ENCODE peak calls at places on chromosome 4, in four cellular contexts. S is CD4-positive, alpha-beta T cell; Y is caudate nucleus; E is thoracic aorta. J is an unnamed sample.

GRCh38 chr4:186348433-186348832 is 82.4 kb downstream of the F11 start:
- DNase-seq in S (no peak), Y (no peak), E (no peak), J (no peak)

GRCh38 chr4:41044165-41044564 is 170.2 kb downstream of the APBB2 start:
- DNase-seq in S (no peak), Y (no peak), E (no peak), J (no peak)

GRCh38 chr4:2341261-2341841 is 77.1 kb downstream of the ZFYVE28 start:
- DNase-seq in S (no peak), Y (no peak), E (no peak), J (peak; percentile 24)

GRCh38 chr4:2812985-2813384 is 20.1 kb downstream of the SH3BP2 start:
- DNase-seq in S (no peak), Y (no peak), E (no peak), J (no peak)

GRCh38 chr4:163332526-163333405 is at the start of gene NPY1R:
- DNase-seq in S (no peak), Y (peak; percentile 86), E (peak; percentile 33), J (peak; percentile 65)

GRCh38 chr4:103429283-103429682 is 231.1 kb upstream of the CENPE start:
- DNase-seq in S (no peak), Y (no peak), E (no peak), J (no peak)

GRCh38 chr4:159417006-159417405 is 314.1 kb downstream of the RAPGEF2 start:
- DNase-seq in S (no peak), Y (no peak), E (no peak), J (no peak)

GRCh38 chr4:176090115-176090514 is 24.5 kb downstream of the WDR17 start:
- DNase-seq in S (no peak), Y (no peak), E (no peak), J (no peak)

GRCh38 chr4:53813991-53814390 is 222.7 kb upstream of the LNX1 start:
- DNase-seq in S (no peak), Y (no peak), E (no peak), J (no peak)

GRCh38 chr4:182307746-182308145 is 64.5 kb downstream of the TENM3 start:
- DNase-seq in S (no peak), Y (no peak), E (no peak), J (no peak)

GRCh38 chr4:109177411-109177810 is 125.0 kb downstream of the COL25A1 start:
- DNase-seq in S (no peak), Y (no peak), E (no peak), J (no peak)

GRCh38 chr4:21507439-21507838 is 441.1 kb downstream of the KCNIP4 start:
- DNase-seq in S (no peak), Y (no peak), E (no peak), J (no peak)

GRCh38 chr4:138035781-138036258 is 206.3 kb downstream of the SLC7A11 start:
- DNase-seq in S (no peak), Y (no peak), E (no peak), J (no peak)

GRCh38 chr4:100986360-100986868 is 360.9 kb downstream of the PPP3CA start:
- DNase-seq in S (no peak), Y (no peak), E (no peak), J (no peak)

GRCh38 chr4:39484582-39485272 is 25.9 kb downstream of the LIAS start:
- DNase-seq in S (no peak), Y (no peak), E (no peak), J (no peak)

GRCh38 chr4:100022792-100023222 is 72.7 kb upstream of the H2AZ1 start:
- DNase-seq in S (no peak), Y (no peak), E (no peak), J (no peak)

GRCh38 chr4:186946682-186947294 is 223.1 kb upstream of the FAT1 start:
- DNase-seq in S (no peak), Y (no peak), E (no peak), J (peak; percentile 42)

GRCh38 chr4:38138363-38138762 is 178.2 kb downstream of the PTTG2 start:
- DNase-seq in S (no peak), Y (no peak), E (no peak), J (no peak)

GRCh38 chr4:31083451-31083850 is 363.3 kb downstream of the PCDH7 start:
- DNase-seq in S (no peak), Y (no peak), E (no peak), J (no peak)

GRCh38 chr4:48340276-48340904 is 939 bp upstream of the SLAIN2 start:
- DNase-seq in S (peak; percentile 5), Y (no peak), E (no peak), J (no peak)

GRCh38 chr4:66572949-66573348 is 902.7 kb upstream of the EPHA5 start:
- DNase-seq in S (no peak), Y (no peak), E (no peak), J (no peak)

GRCh38 chr4:85209161-85209560 is 242.7 kb upstream of the WDFY3 start:
- DNase-seq in S (no peak), Y (no peak), E (no peak), J (no peak)

GRCh38 chr4:176376032-176376614 is 56.4 kb downstream of the SPCS3 start:
- DNase-seq in S (no peak), Y (no peak), E (no peak), J (no peak)

GRCh38 chr4:108315699-108316098 is 147.0 kb upstream of the LEF1 start:
- DNase-seq in S (no peak), Y (no peak), E (no peak), J (no peak)

GRCh38 chr4:86706923-86707597 is 112.9 kb downstream of the PTPN13 start:
- DNase-seq in S (no peak), Y (peak; percentile 60), E (no peak), J (no peak)

GRCh38 chr4:163263601-163264000 is 68.8 kb downstream of the NPY1R start:
- DNase-seq in S (no peak), Y (no peak), E (no peak), J (no peak)

GRCh38 chr4:107349266-107349665 is 313.2 kb upstream of the DKK2 start:
- DNase-seq in S (no peak), Y (no peak), E (no peak), J (no peak)

GRCh38 chr4:117417856-117418255 is 332.5 kb upstream of the TRAM1L1 start:
- DNase-seq in S (no peak), Y (no peak), E (no peak), J (no peak)

GRCh38 chr4:184748251-184748652 is 14.4 kb upstream of the CENPU start:
- DNase-seq in S (no peak), Y (no peak), E (no peak), J (peak; percentile 73)

GRCh38 chr4:42806436-42806835 is 86.1 kb upstream of the GRXCR1 start:
- DNase-seq in S (no peak), Y (no peak), E (no peak), J (no peak)

GRCh38 chr4:176845636-176846035 is 52.9 kb upstream of the VEGFC start:
- DNase-seq in S (no peak), Y (no peak), E (no peak), J (no peak)

GRCh38 chr4:84058201-84058600 is 440.9 kb downstream of the NKX6-1 start:
- DNase-seq in S (no peak), Y (no peak), E (no peak), J (no peak)

GRCh38 chr4:139606600-139607301 is 50.7 kb upstream of the SETD7 start:
- DNase-seq in S (no peak), Y (no peak), E (no peak), J (no peak)

GRCh38 chr4:183383606-183384005 is 60.8 kb upstream of the CDKN2AIP start:
- DNase-seq in S (no peak), Y (no peak), E (no peak), J (no peak)

GRCh38 chr4:70183168-70183939 is 12.2 kb upstream of the ODAM start:
- DNase-seq in S (no peak), Y (no peak), E (no peak), J (peak; percentile 28)

GRCh38 chr4:7844247-7844991 is 95.2 kb downstream of the AFAP1 start:
- DNase-seq in S (peak; percentile 58), Y (no peak), E (peak; percentile 33), J (peak; percentile 83)
- H3K27ac ChIP-seq in S (no peak overlapping the region), Y (no peak overlapping the region), E (no peak overlapping the region), J (peak overlapping the region; percentile 87)

GRCh38 chr4:146330392-146330791 is 116.1 kb downstream of the REELD1 start:
- DNase-seq in S (no peak), Y (no peak), E (no peak), J (no peak)

GRCh38 chr4:146333187-146333894 is 119.0 kb downstream of the REELD1 start:
- DNase-seq in S (no peak), Y (no peak), E (no peak), J (no peak)

GRCh38 chr4:146327859-146328258 is 113.5 kb downstream of the REELD1 start:
- DNase-seq in S (no peak), Y (no peak), E (no peak), J (no peak)

GRCh38 chr4:146333895-146334262 is 119.5 kb downstream of the REELD1 start:
- DNase-seq in S (no peak), Y (no peak), E (no peak), J (no peak)

DNA sequence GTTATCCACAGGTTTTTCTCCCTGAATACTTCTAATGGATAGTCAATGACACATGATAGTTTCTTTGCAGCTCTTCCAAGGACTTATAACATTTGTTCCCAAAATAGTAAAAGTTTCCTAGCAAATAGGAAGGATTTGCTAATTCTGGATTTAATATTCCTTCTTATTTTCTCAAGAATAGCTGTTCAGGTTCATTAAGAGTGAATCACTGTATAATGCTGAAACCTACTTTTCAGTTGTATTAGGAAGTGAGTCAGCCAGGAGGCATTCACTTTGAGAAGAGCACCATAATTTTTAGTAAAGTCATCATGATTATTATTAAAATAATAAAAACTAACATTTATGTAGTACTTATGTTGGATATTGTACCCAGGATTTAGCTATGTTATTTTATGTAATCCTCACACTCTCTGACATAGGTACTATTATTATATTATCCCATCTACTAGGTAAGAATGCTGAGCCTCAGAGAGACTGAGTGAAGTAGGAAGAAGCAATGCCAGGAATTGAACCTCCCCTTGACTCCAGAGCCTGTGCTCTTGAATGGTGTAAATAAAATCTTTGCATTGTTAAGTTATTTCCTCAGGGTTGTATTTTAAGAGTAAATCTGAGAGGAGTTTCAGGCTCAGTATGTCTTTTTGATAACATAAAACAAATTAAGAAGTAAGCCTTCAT is 114.8 kb downstream of the REELD1 start:
- DNase-seq in S (no peak), Y (no peak), E (no peak), J (no peak)
- H3K27ac ChIP-seq in S (no peak overlapping the region), Y (no peak overlapping the region), E (no peak overlapping the region), J (no peak overlapping the region)

DNA sequence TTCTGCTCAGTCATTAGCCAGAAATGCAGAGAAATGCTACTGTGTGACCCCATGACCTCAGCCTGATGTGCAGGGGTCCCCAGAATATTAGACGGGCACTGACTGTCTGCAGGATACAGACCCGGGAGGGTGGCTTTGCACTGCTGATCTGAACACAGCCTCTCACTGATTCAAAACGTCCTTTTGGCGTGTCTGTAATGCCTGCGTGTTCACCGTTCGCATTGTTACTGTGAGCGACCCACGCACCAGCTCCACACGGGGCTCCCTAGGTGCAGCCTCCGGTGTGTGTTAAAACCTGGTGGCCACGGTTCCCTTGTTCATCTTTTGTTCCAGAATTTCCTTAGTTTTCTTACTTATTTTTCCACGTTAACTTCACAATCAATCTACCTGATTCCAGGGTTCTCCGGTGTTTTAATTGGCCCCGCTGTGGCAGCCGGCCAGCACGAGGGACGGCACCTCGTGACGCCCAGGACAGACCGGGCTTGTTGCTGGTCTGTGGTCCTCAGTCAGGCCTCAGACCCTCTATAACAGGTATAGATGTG is 32.0 kb upstream of the SPON2 start:
- DNase-seq in S (no peak), Y (no peak), E (no peak), J (peak; percentile 20)
- H3K27ac ChIP-seq in S (no peak overlapping the region), Y (no peak overlapping the region), E (no peak overlapping the region), J (peak overlapping the region; percentile 85)

DNA sequence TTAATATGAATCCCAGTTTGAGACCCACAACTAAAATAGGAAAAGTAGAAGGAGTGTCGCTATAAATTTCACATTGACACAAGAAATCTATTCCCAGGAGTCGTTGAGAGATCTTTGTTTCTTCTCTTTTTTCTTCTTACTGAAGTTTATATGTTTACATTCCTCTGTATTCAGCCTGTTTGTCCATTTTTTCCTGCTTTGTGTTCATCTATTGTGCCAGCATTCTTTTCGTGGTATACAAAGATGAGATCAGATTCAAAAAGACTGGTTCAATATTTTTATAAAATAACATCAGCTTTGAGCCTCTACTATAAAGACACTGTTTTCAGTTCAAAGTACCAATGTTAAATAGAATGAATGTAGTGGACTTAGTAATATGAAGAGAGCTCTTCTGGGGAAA is 95.4 kb upstream of the MYOZ2 start:
- DNase-seq in S (no peak), Y (no peak), E (no peak), J (no peak)
- H3K27ac ChIP-seq in S (no peak overlapping the region), Y (peak overlapping the region; percentile 32), E (peak overlapping the region; percentile 50), J (no peak overlapping the region)